ENCODE peak calls at places on chromosomes 1 and 21, in six cellular contexts. V is neural crest cell; O is globus pallidus; L is stimulated activated CD8-positive, alpha-beta memory T cell treated with anti-CD3 and anti-CD28 coated beads, Interleukin-2, amount 100 ng/mL, for 48 hours; Q is naive thymus-derived CD4-positive, alpha-beta T cell; U is mucosa of descending colon. H is an unnamed sample.

GRCh38 chr1:206907304-206907991 is 10.2 kb downstream of the IL24 start:
- DNase-seq in U (no peak), L (no peak), Q (no peak), V (no peak), O (no peak), H (peak)

GRCh38 chr1:38028105-38028591 is 15.6 kb downstream of the UTP11 start:
- DNase-seq in O (no peak), Q (no peak), V (no peak), U (no peak), L (peak), H (no peak)

GRCh38 chr1:157978547-157979403 is 14.7 kb upstream of the KIRREL1 start:
- DNase-seq in O (no peak), U (peak), Q (no peak), V (no peak), L (no peak), H (no peak)

GRCh38 chr1:245258271-245258920 is 103.6 kb downstream of the KIF26B start:
- DNase-seq in V (no peak), L (no peak), O (no peak), U (peak), Q (no peak), H (no peak)

GRCh38 chr1:247401310-247402098 is 14.5 kb upstream of the NLRP3 start:
- DNase-seq in Q (no peak), V (no peak), O (no peak), L (no peak), U (peak), H (no peak)

GRCh38 chr1:227888404-227889046 is 59.2 kb downstream of the WNT9A start:
- DNase-seq in L (no peak), O (no peak), U (no peak), V (no peak), Q (no peak), H (no peak)

GRCh38 chr1:214316597-214316996 is 35.6 kb downstream of the SMYD2 start:
- DNase-seq in U (no peak), V (no peak), O (no peak), L (no peak), Q (no peak), H (no peak)

GRCh38 chr1:109975718-109976117 is 8.8 kb upstream of the AHCYL1 start:
- DNase-seq in V (no peak), Q (no peak), O (no peak), U (no peak), L (no peak), H (no peak)

GRCh38 chr1:66503841-66504470 is 30.0 kb upstream of the SGIP1 start:
- DNase-seq in Q (peak), O (peak), V (peak), L (peak), U (peak), H (peak)

GRCh38 chr1:208238710-208239517 is 5.3 kb downstream of the PLXNA2 start:
- DNase-seq in V (no peak), Q (no peak), U (peak), L (no peak), O (no peak), H (peak)

GRCh38 chr1:1779691-1780597 is 1.7 kb upstream of the NADK start:
- DNase-seq in Q (peak), U (peak), V (no peak), L (peak), O (peak), H (peak)

GRCh38 chr1:83511327-83511726 is 487.6 kb downstream of the TTLL7 start:
- DNase-seq in L (no peak), U (no peak), O (no peak), V (no peak), Q (no peak), H (no peak)

GRCh38 chr1:87279966-87280535 is 48.6 kb upstream of the LMO4 start:
- DNase-seq in Q (no peak), L (no peak), O (no peak), V (no peak), U (no peak), H (no peak)

GRCh38 chr1:27235827-27236226 is 1.4 kb downstream of the WDTC1 start:
- DNase-seq in Q (no peak), L (no peak), U (no peak), O (no peak), V (no peak), H (no peak)

GRCh38 chr21:44918107-44918470 is 2.6 kb downstream of the ITGB2 start:
- DNase-seq in V (no peak), O (no peak), U (no peak), Q (no peak), L (no peak), H (no peak)

GRCh38 chr1:45306319-45306718 is 20.4 kb upstream of the HPDL start:
- DNase-seq in V (no peak), Q (no peak), L (peak), U (no peak), O (no peak), H (peak)

GRCh38 chr1:55833452-55834160 is 618.4 kb upstream of the USP24 start:
- DNase-seq in O (no peak), L (no peak), V (no peak), U (no peak), Q (no peak), H (no peak)

GRCh38 chr1:47906466-47907191 is 90.6 kb downstream of the TRABD2B start:
- DNase-seq in O (no peak), L (no peak), Q (no peak), U (no peak), V (no peak), H (no peak)

GRCh38 chr1:12107718-12108117 is 44.6 kb downstream of the TNFRSF8 start:
- DNase-seq in Q (no peak), O (no peak), L (no peak), U (no peak), V (no peak), H (no peak)

GRCh38 chr1:228283476-228284147 is 75.8 kb downstream of the OBSCN start:
- DNase-seq in Q (no peak), U (no peak), L (no peak), V (no peak), O (no peak), H (no peak)

GRCh38 chr1:162822391-162823200 is 32.1 kb downstream of the HSD17B7 start:
- DNase-seq in U (peak), Q (no peak), V (peak), O (no peak), L (no peak), H (no peak)

GRCh38 chr1:200245492-200245891 is 164.3 kb downstream of the ZNF281 start:
- DNase-seq in L (no peak), U (no peak), V (no peak), Q (no peak), O (no peak), H (no peak)

GRCh38 chr1:64553285-64553684 is 83.4 kb downstream of the CACHD1 start:
- DNase-seq in O (no peak), L (no peak), Q (no peak), U (no peak), V (no peak), H (no peak)

GRCh38 chr1:43307458-43308158 is 6.8 kb downstream of the TIE1 start:
- DNase-seq in Q (no peak), L (no peak), V (no peak), U (no peak), O (no peak), H (no peak)